ENCODE peak calls at places on chromosomes 2 and 18, in six cellular contexts. H is activated gamma-delta T cell treated with Interleukin-2 at 50 U/mL for 16 hours, O is left ventricle myocardium inferior, G is osteoblast, D is transverse colon, L is fibroblast of gingiva. U is an unnamed sample.

GRCh38 chr18:8140841-8141501 is 468.3 kb upstream of the RAB12 start:
- DNase-seq in G (peak), D (peak), H (no peak), L (peak), O (peak), U (no peak)

GRCh38 chr2:27522400-27522945 is 25.8 kb downstream of the GCKR start:
- DNase-seq in D (no peak), O (no peak), H (no peak), G (no peak), L (no peak), U (no peak)

GRCh38 chr2:56082665-56083064 is 101.1 kb upstream of the CCDC85A start:
- DNase-seq in L (no peak), O (no peak), H (no peak), G (no peak), D (no peak), U (no peak)

GRCh38 chr18:21904856-21905255 is 164.3 kb downstream of the MIB1 start:
- DNase-seq in H (no peak), D (no peak), O (no peak), G (no peak), L (no peak), U (no peak)

GRCh38 chr18:62282188-62282629 is 42.9 kb upstream of the TNFRSF11A start:
- DNase-seq in G (peak), H (no peak), L (peak), O (no peak), D (no peak), U (no peak)

GRCh38 chr18:3107740-3108151 is 94.8 kb upstream of the LPIN2 start:
- DNase-seq in H (no peak), D (no peak), G (no peak), O (no peak), L (no peak), U (no peak)

GRCh38 chr2:71503827-71504226 is 50.5 kb downstream of the DYSF start:
- DNase-seq in H (no peak), O (peak), G (no peak), D (no peak), L (no peak), U (peak)

GRCh38 chr2:181025004-181025403 is 44.6 kb downstream of the UBE2E3 start:
- DNase-seq in H (no peak), D (no peak), G (no peak), L (no peak), O (no peak), U (no peak)

GRCh38 chr2:30266051-30266621 is 34.8 kb downstream of the LBH start:
- DNase-seq in H (peak), G (peak), D (peak), L (no peak), O (no peak), U (peak)

GRCh38 chr2:88187038-88187676 is 17.0 kb downstream of the THNSL2 start:
- DNase-seq in H (no peak), L (peak), D (peak), G (peak), O (peak), U (peak)